ENCODE peak calls at places on chromosome 16, in five cellular contexts. One of them, this sample, is unnamed.

GRCh38 chr16:50712568-50712914 is 19.1 kb downstream of the NOD2 start:
- DNase-seq in NCI-H1417: no peak
- DNase-seq in stimulated activated CD4-positive, alpha-beta T cell treated with anti-CD3 and anti-CD28 coated beads, Interleukin-4, amount 100 ng/mL, for 1 hour: no peak
- DNase-seq in NCI-H226: peak; percentile 83
- DNase-seq in dorsolateral prefrontal cortex: no peak
- DNase-seq in this sample: no peak

GRCh38 chr16:66127459-66128362 is 238.8 kb upstream of the CDH5 start:
- DNase-seq in NCI-H1417: no peak
- DNase-seq in stimulated activated CD4-positive, alpha-beta T cell treated with anti-CD3 and anti-CD28 coated beads, Interleukin-4, amount 100 ng/mL, for 1 hour: no peak
- DNase-seq in NCI-H226: no peak
- DNase-seq in dorsolateral prefrontal cortex: no peak
- DNase-seq in this sample: no peak

GRCh38 chr16:684067-684794 is at the start of gene JMJD8:
- DNase-seq in NCI-H1417: peak; percentile 97
- DNase-seq in stimulated activated CD4-positive, alpha-beta T cell treated with anti-CD3 and anti-CD28 coated beads, Interleukin-4, amount 100 ng/mL, for 1 hour: peak; percentile 99
- DNase-seq in NCI-H226: peak; percentile 96
- DNase-seq in dorsolateral prefrontal cortex: peak; percentile 97
- DNase-seq in this sample: peak; percentile 97

GRCh38 chr16:86519007-86519648 is 8.8 kb downstream of the FOXF1 start:
- DNase-seq in NCI-H1417: no peak
- DNase-seq in stimulated activated CD4-positive, alpha-beta T cell treated with anti-CD3 and anti-CD28 coated beads, Interleukin-4, amount 100 ng/mL, for 1 hour: no peak
- DNase-seq in NCI-H226: no peak
- DNase-seq in dorsolateral prefrontal cortex: no peak
- DNase-seq in this sample: no peak

GRCh38 chr16:88642881-88643545 is 4.6 kb downstream of the IL17C start:
- DNase-seq in NCI-H1417: no peak
- DNase-seq in stimulated activated CD4-positive, alpha-beta T cell treated with anti-CD3 and anti-CD28 coated beads, Interleukin-4, amount 100 ng/mL, for 1 hour: no peak
- DNase-seq in NCI-H226: no peak
- DNase-seq in dorsolateral prefrontal cortex: no peak
- DNase-seq in this sample: no peak

GRCh38 chr16:49352923-49353322 is 20.7 kb upstream of the C16orf78 start:
- DNase-seq in NCI-H1417: peak; percentile 17
- DNase-seq in stimulated activated CD4-positive, alpha-beta T cell treated with anti-CD3 and anti-CD28 coated beads, Interleukin-4, amount 100 ng/mL, for 1 hour: no peak
- DNase-seq in NCI-H226: no peak
- DNase-seq in dorsolateral prefrontal cortex: no peak
- DNase-seq in this sample: no peak

GRCh38 chr16:64437706-64438329 is 684.0 kb downstream of the CDH11 start:
- DNase-seq in NCI-H1417: peak; percentile 66
- DNase-seq in stimulated activated CD4-positive, alpha-beta T cell treated with anti-CD3 and anti-CD28 coated beads, Interleukin-4, amount 100 ng/mL, for 1 hour: no peak
- DNase-seq in NCI-H226: no peak
- DNase-seq in dorsolateral prefrontal cortex: no peak
- DNase-seq in this sample: no peak

GRCh38 chr16:85514601-85515318 is 98.4 kb upstream of the GSE1 start:
- DNase-seq in NCI-H1417: peak; percentile 44
- DNase-seq in stimulated activated CD4-positive, alpha-beta T cell treated with anti-CD3 and anti-CD28 coated beads, Interleukin-4, amount 100 ng/mL, for 1 hour: no peak
- DNase-seq in NCI-H226: peak; percentile 97
- DNase-seq in dorsolateral prefrontal cortex: peak; percentile 66
- DNase-seq in this sample: no peak

GRCh38 chr16:11208916-11209665 is 46.9 kb downstream of the SOCS1 start:
- DNase-seq in NCI-H1417: no peak
- DNase-seq in stimulated activated CD4-positive, alpha-beta T cell treated with anti-CD3 and anti-CD28 coated beads, Interleukin-4, amount 100 ng/mL, for 1 hour: no peak
- DNase-seq in NCI-H226: no peak
- DNase-seq in dorsolateral prefrontal cortex: no peak
- DNase-seq in this sample: no peak

GRCh38 chr16:79776243-79776884 is 175.8 kb upstream of the MAF start:
- DNase-seq in NCI-H1417: no peak
- DNase-seq in stimulated activated CD4-positive, alpha-beta T cell treated with anti-CD3 and anti-CD28 coated beads, Interleukin-4, amount 100 ng/mL, for 1 hour: no peak
- DNase-seq in NCI-H226: no peak
- DNase-seq in dorsolateral prefrontal cortex: no peak
- DNase-seq in this sample: no peak

GRCh38 chr16:85166699-85167588 is 54.7 kb upstream of the CIBAR2 start:
- DNase-seq in NCI-H1417: no peak
- DNase-seq in stimulated activated CD4-positive, alpha-beta T cell treated with anti-CD3 and anti-CD28 coated beads, Interleukin-4, amount 100 ng/mL, for 1 hour: no peak
- DNase-seq in NCI-H226: no peak
- DNase-seq in dorsolateral prefrontal cortex: no peak
- DNase-seq in this sample: no peak

GRCh38 chr16:59205403-59205802 is 471.3 kb upstream of the GOT2 start:
- DNase-seq in NCI-H1417: no peak
- DNase-seq in stimulated activated CD4-positive, alpha-beta T cell treated with anti-CD3 and anti-CD28 coated beads, Interleukin-4, amount 100 ng/mL, for 1 hour: no peak
- DNase-seq in NCI-H226: no peak
- DNase-seq in dorsolateral prefrontal cortex: no peak
- DNase-seq in this sample: no peak

GRCh38 chr16:88453621-88454314 is 688 bp downstream of the ZFPM1 start:
- DNase-seq in NCI-H1417: peak; percentile 45
- DNase-seq in stimulated activated CD4-positive, alpha-beta T cell treated with anti-CD3 and anti-CD28 coated beads, Interleukin-4, amount 100 ng/mL, for 1 hour: peak; percentile 48
- DNase-seq in NCI-H226: no peak
- DNase-seq in dorsolateral prefrontal cortex: no peak
- DNase-seq in this sample: peak; percentile 27

GRCh38 chr16:8204096-8204495 is 386.2 kb downstream of the TMEM114 start:
- DNase-seq in NCI-H1417: no peak
- DNase-seq in stimulated activated CD4-positive, alpha-beta T cell treated with anti-CD3 and anti-CD28 coated beads, Interleukin-4, amount 100 ng/mL, for 1 hour: no peak
- DNase-seq in NCI-H226: no peak
- DNase-seq in dorsolateral prefrontal cortex: no peak
- DNase-seq in this sample: no peak

GRCh38 chr16:27242868-27243590 is 25.5 kb downstream of the NSMCE1 start:
- DNase-seq in NCI-H1417: peak; percentile 69
- DNase-seq in stimulated activated CD4-positive, alpha-beta T cell treated with anti-CD3 and anti-CD28 coated beads, Interleukin-4, amount 100 ng/mL, for 1 hour: no peak
- DNase-seq in NCI-H226: no peak
- DNase-seq in dorsolateral prefrontal cortex: peak; percentile 34
- DNase-seq in this sample: no peak

This sample was measured in stimulated activated naive CD4-positive, alpha-beta T cell treated with Interleukin-2 at 50 U/mL for 16 hours.